ENCODE peak calls at places on chromosomes 16 and 17, in ten cellular contexts. L is A549, I is adrenal gland, S is K562, U is stomach, B is esophagus squamous epithelium, P is NB4, X is spleen, J is endothelial cell of umbilical vein, Z is ovary. O is an unnamed sample.

GRCh38 chr17:31105991-31106390 is 11.2 kb downstream of the NF1 start:
- DNase-seq in L (no peak), I (no peak), S (no peak), U (no peak), B (no peak), P (no peak), X (no peak), J (no peak), Z (no peak), O (no peak)

GRCh38 chr16:26526633-26527032 is 540.1 kb upstream of the C16orf82 start:
- DNase-seq in L (no peak), I (no peak), S (no peak), U (no peak), B (no peak), P (no peak), X (no peak), J (no peak), Z (no peak), O (no peak)

GRCh38 chr17:51733166-51733565 is 425.3 kb downstream of the CA10 start:
- DNase-seq in L (no peak), I (no peak), S (no peak), U (no peak), B (no peak), P (no peak), X (no peak), J (no peak), Z (no peak), O (no peak)

GRCh38 chr16:2841606-2842339 is 11.7 kb downstream of the ZG16B start:
- DNase-seq in L (no peak), I (no peak), S (no peak), U (no peak), B (no peak), P (no peak), X (peak; percentile 74), J (no peak), Z (no peak), O (no peak)

GRCh38 chr16:61024180-61024900 is 1011.9 kb downstream of the CDH8 start:
- DNase-seq in L (no peak), I (no peak), S (no peak), U (no peak), B (no peak), P (no peak), X (no peak), J (no peak), Z (no peak), O (no peak)

GRCh38 chr16:14301150-14302030 is 230.3 kb downstream of the MRTFB start:
- DNase-seq in L (peak; percentile 65), I (no peak), S (peak; percentile 21), U (peak; percentile 42), B (no peak), P (peak; percentile 15), X (peak; percentile 57), J (peak; percentile 12), Z (peak; percentile 44), O (peak; percentile 49)

GRCh38 chr17:15289285-15290185 is 24.4 kb upstream of the PMP22 start:
- DNase-seq in L (peak; percentile 92), I (no peak), S (peak; percentile 12), U (no peak), B (no peak), P (no peak), X (no peak), J (peak; percentile 83), Z (no peak), O (no peak)

GRCh38 chr16:21663889-21664647 is at the start of gene OTOA:
- DNase-seq in L (no peak), I (no peak), S (peak; percentile 24), U (no peak), B (no peak), P (no peak), X (peak; percentile 87), J (no peak), Z (no peak), O (no peak)

DNA sequence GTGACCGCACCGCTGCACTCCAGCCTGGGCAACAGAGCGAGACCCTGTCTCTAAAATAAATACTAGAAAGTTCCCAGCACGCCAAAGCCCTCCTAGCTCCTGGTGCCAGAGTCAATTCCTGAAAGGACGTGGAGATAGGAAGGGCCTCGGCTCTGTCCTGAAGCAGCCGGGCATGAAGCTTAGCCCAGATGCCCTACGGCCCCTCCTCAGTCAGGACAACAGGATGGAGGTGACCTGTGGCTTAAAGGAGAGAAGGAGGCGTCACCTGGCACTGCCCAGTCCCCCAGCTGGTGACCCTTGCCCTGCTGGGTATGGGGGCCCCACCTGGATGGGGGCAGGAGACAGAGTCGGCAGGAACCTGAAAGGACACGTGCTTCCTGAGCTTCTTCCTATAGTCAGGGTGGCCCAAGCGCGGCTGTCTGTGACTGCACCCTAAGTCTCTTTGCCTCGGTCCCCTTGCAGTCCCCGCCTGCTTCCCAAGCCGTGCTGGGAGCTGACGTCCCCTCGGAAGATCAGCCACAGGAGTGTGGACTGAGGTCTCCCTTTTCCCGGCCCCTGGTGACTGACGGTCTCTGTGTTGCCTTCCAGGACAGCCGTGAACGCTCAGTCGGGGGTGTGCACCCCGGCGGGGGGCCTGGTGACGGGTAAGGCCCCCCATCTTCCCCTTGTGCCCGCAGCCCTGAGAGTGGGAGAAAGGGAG is 14.9 kb upstream of the RNF213 start:
- DNase-seq in L (no peak), I (no peak), S (no peak), U (no peak), B (no peak), P (no peak), X (peak; percentile 64), J (no peak), Z (no peak), O (no peak)
- TF ChIP-seq POLR2A in L (no peak), I (no peak), S (no peak), U (no peak), B (no peak), P (no peak), X (no peak), J (no peak), Z (no peak), O (no peak)

DNA sequence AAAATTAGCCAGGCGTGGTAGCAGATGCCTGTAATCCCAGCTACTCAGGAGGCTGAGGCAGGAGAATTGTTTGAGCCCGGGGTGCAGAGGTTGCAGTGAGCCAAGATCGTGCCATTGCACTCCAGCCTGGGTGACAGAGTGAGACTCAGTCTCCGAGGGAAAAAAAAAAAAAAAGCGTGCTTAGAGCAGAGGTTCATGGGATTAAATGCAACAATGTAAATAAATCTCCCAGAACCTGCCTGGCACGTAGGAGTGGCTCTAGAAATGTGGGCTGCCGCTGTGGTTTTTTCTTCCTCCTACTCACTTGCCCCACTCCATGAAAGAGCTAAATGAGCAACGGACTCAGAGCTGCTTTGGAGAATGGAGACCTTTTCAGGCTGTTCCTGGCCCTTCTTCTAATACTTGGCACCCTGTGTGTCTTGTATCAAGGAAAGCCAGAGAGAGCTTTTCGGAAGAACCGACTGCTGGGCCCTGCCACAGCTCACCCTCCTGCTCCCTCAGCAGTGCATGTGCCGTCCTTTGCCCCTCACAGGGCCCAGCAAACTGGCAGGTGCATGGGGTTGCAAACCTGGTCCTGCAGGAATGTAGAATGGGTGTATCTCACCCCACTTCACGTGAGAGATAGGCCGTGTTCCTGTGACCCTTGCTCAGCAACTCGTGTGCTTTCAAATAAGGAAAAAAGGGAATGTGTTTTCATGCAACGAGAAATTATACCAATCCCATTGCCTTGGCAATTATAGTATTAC is 52.0 kb downstream of the LDHD start:
- DNase-seq in L (no peak), I (no peak), S (no peak), U (peak; percentile 76), B (no peak), P (peak; percentile 98), X (no peak), J (no peak), Z (no peak), O (no peak)
- TF ChIP-seq POLR2A in L (no peak), I (no peak), S (no peak), U (no peak), B (no peak), P (peak; percentile 54), X (no peak), J (no peak), Z (no peak), O (no peak)

GRCh38 chr17:12062249-12062648 is 41.6 kb downstream of the MAP2K4 start:
- DNase-seq in L (no peak), I (no peak), S (no peak), U (no peak), B (no peak), P (no peak), X (no peak), J (no peak), Z (no peak), O (no peak)

GRCh38 chr17:12064395-12064794 is 43.7 kb downstream of the MAP2K4 start:
- DNase-seq in L (no peak), I (no peak), S (no peak), U (no peak), B (no peak), P (no peak), X (no peak), J (no peak), Z (no peak), O (no peak)

GRCh38 chr17:12068946-12069345 is 48.3 kb downstream of the MAP2K4 start:
- DNase-seq in L (no peak), I (no peak), S (no peak), U (no peak), B (no peak), P (no peak), X (no peak), J (no peak), Z (no peak), O (no peak)

GRCh38 chr17:12070561-12070960 is 49.9 kb downstream of the MAP2K4 start:
- DNase-seq in L (no peak), I (no peak), S (no peak), U (no peak), B (no peak), P (no peak), X (no peak), J (no peak), Z (no peak), O (peak; percentile 12)

DNA sequence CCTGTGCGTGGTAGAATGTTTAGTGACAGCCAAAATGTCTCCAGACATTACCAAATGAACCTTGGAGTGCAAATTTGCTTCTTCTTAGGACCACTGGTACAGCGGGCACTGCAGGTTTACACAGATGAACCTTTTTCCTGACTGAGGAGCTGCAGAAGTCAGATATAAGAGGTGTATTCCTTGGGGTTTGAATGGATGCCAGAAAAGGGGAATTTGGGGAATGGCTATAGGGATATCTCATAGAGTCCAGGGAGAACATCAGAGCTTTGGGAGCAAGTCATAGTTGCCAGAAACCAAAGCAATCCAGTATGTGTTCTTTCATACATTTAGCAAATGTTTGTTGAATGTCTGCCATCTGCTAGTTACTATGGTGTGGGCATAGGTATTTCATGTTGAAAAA is 46.7 kb downstream of the MAP2K4 start:
- DNase-seq in L (no peak), I (no peak), S (no peak), U (no peak), B (no peak), P (no peak), X (no peak), J (no peak), Z (no peak), O (no peak)
- TF ChIP-seq POLR2A in L (no peak), I (no peak), S (no peak), U (no peak), B (no peak), P (no peak), X (no peak), J (no peak), Z (no peak), O (no peak)

DNA sequence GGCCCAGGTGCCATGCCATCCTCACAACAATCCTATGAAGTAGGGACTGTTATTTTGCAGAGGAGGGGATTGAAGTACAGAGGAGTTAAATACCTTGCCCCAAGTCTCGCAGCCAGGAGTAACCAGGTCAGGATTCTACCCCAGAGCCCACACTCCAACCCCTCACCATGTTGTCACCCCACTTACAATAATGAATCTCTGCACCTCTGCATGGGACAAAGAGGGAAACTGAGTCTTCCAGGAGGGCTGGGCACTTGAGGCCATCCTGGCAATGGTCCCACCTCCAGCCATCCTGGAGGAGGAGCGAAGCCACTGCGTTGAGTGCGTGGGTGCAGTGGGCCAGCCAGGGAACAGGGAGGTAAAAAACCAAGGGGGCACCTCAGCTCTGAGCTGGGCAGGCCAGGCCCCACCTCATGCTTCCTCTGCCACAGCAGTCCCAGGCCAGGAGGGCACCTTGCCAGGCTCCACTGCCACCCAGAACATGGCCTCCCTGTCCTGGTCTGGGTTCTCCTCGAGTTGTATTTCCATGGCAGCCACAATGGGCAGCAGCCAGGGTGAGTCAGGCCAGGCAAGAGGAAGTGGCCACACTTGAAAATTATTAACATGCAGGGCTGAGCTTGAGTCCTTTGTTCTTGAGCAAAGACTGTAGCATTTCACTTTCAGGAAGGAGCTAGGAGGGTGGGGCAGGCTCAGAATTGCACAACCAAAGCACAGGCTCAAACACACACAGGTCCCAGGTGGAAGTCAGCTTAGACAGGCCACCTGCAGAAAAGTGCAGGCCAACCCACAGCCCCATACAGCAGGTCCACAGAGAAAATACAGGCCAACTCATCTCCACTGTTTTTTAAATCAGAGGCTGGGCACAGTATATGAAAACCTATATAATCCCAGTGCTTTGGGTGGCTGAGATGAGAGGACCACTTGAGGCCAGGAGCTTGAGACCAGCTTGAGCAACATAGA is 52.1 kb downstream of the CUEDC1 start:
- DNase-seq in L (peak; percentile 99), I (peak; percentile 94), S (no peak), U (peak; percentile 95), B (peak; percentile 39), P (peak; percentile 90), X (peak; percentile 90), J (peak; percentile 80), Z (no peak), O (peak; percentile 92)
- TF ChIP-seq POLR2A in L (no peak), I (peak; percentile 8), S (no peak), U (no peak), B (no peak), P (no peak), X (no peak), J (no peak), Z (no peak), O (no peak)

O was measured in H54.